ENCODE peak calls at places on chromosomes 16 and 17, in nine cellular contexts. A is Panc1, Q is progenitor cell of endocrine pancreas, J is omental fat pad, E is NCI-H510A treated with DMSO at 0.1 percent for 48 hours, O is heart right ventricle, F is T-helper 1 cell, Z is nephron progenitor cell, G is A549. B is an unnamed sample.

GRCh38 chr16:57668630-57669475 is 747 bp downstream of the ADGRG3 start:
- DNase-seq in Q (no peak), O (no peak), G (no peak), F (no peak), E (no peak), A (no peak), J (no peak), Z (no peak), B (no peak)

GRCh38 chr17:29633886-29634285 is 11.2 kb upstream of the CORO6 start:
- DNase-seq in A (no peak), F (no peak), E (no peak), J (no peak), Z (no peak), G (no peak), Q (no peak), O (no peak), B (no peak)

GRCh38 chr16:29962344-29962994 is 590 bp downstream of the TMEM219 start:
- DNase-seq in Z (no peak), A (no peak), O (peak), E (peak), Q (no peak), J (no peak), G (peak), F (no peak), B (no peak)

GRCh38 chr17:45230787-45231480 is 9.2 kb downstream of the FMNL1 start:
- DNase-seq in Z (no peak), Q (no peak), O (peak), F (no peak), A (no peak), E (no peak), G (peak), J (no peak), B (no peak)

GRCh38 chr16:11320170-11320569 is 25.1 kb upstream of the RMI2 start:
- DNase-seq in Q (no peak), E (peak), A (no peak), G (no peak), J (no peak), O (no peak), F (no peak), Z (no peak), B (no peak)

GRCh38 chr16:74950511-74950910 is 34.4 kb downstream of the WDR59 start:
- DNase-seq in A (no peak), Z (peak), F (no peak), J (no peak), G (no peak), Q (no peak), E (no peak), O (no peak), B (no peak)

GRCh38 chr16:89343501-89344291 is 126.2 kb downstream of the ZNF778 start:
- DNase-seq in Q (no peak), Z (peak), O (no peak), G (no peak), E (no peak), F (no peak), J (no peak), A (no peak), B (no peak)

GRCh38 chr16:30941600-30942420 is 7.1 kb upstream of the ORAI3 start:
- DNase-seq in J (peak), Q (peak), O (peak), A (no peak), E (peak), F (peak), Z (peak), G (peak), B (peak)

GRCh38 chr17:36128411-36128978 is 24.9 kb downstream of the CCL4 start:
- DNase-seq in E (no peak), G (no peak), O (no peak), F (no peak), A (no peak), J (no peak), Z (no peak), Q (no peak), B (no peak)